ENCODE peak calls at places on chromosomes 5 and 9, in six cellular contexts. One of them, this sample, is unnamed.

GRCh38 chr9:10957878-10958277 is 345.1 kb upstream of the PTPRD start:
- DNase-seq in NB4: no peak
- DNase-seq in Peyer's patch: no peak
- DNase-seq in spleen: no peak
- DNase-seq in prostate gland: no peak
- DNase-seq in AG10803: no peak
- DNase-seq in this sample: no peak

GRCh38 chr9:100098241-100098886 is 436 bp downstream of the ERP44 start:
- DNase-seq in NB4: peak
- DNase-seq in Peyer's patch: peak
- DNase-seq in spleen: no peak
- DNase-seq in prostate gland: peak
- DNase-seq in AG10803: peak
- DNase-seq in this sample: peak

GRCh38 chr5:69512740-69513260 is 20.2 kb downstream of the OCLN start:
- DNase-seq in NB4: no peak
- DNase-seq in Peyer's patch: no peak
- DNase-seq in spleen: no peak
- DNase-seq in prostate gland: no peak
- DNase-seq in AG10803: peak
- DNase-seq in this sample: peak

GRCh38 chr5:10760033-10760975 is 730 bp downstream of the DAP start:
- DNase-seq in NB4: peak
- DNase-seq in Peyer's patch: peak
- DNase-seq in spleen: no peak
- DNase-seq in prostate gland: peak
- DNase-seq in AG10803: peak
- DNase-seq in this sample: peak

GRCh38 chr5:180109920-180110319 is 38.4 kb upstream of the RNF130 start:
- DNase-seq in NB4: no peak
- DNase-seq in Peyer's patch: peak
- DNase-seq in spleen: peak
- DNase-seq in prostate gland: no peak
- DNase-seq in AG10803: no peak
- DNase-seq in this sample: no peak

GRCh38 chr9:72633966-72634365 is 112.6 kb downstream of the TMC1 start:
- DNase-seq in NB4: peak
- DNase-seq in Peyer's patch: no peak
- DNase-seq in spleen: no peak
- DNase-seq in prostate gland: no peak
- DNase-seq in AG10803: peak
- DNase-seq in this sample: peak

GRCh38 chr9:128895556-128895955 is 13.6 kb downstream of the LRRC8A start:
- DNase-seq in NB4: no peak
- DNase-seq in Peyer's patch: no peak
- DNase-seq in spleen: no peak
- DNase-seq in prostate gland: no peak
- DNase-seq in AG10803: no peak
- DNase-seq in this sample: no peak

GRCh38 chr5:169876376-169876775 is 103.9 kb downstream of the INSYN2B start:
- DNase-seq in NB4: peak
- DNase-seq in Peyer's patch: no peak
- DNase-seq in spleen: no peak
- DNase-seq in prostate gland: no peak
- DNase-seq in AG10803: peak
- DNase-seq in this sample: no peak

GRCh38 chr9:102206432-102206831 is 468.0 kb upstream of the GRIN3A start:
- DNase-seq in NB4: no peak
- DNase-seq in Peyer's patch: no peak
- DNase-seq in spleen: no peak
- DNase-seq in prostate gland: peak
- DNase-seq in AG10803: no peak
- DNase-seq in this sample: no peak

GRCh38 chr9:124733964-124734740 is 37.0 kb downstream of the NR6A1 start:
- DNase-seq in NB4: no peak
- DNase-seq in Peyer's patch: peak
- DNase-seq in spleen: no peak
- DNase-seq in prostate gland: no peak
- DNase-seq in AG10803: no peak
- DNase-seq in this sample: no peak

GRCh38 chr9:96484521-96484931 is 34.6 kb downstream of the HABP4 start:
- DNase-seq in NB4: no peak
- DNase-seq in Peyer's patch: no peak
- DNase-seq in spleen: no peak
- DNase-seq in prostate gland: no peak
- DNase-seq in AG10803: peak
- DNase-seq in this sample: no peak

GRCh38 chr9:83266618-83267543 is 203.9 kb upstream of the RASEF start:
- DNase-seq in NB4: no peak
- DNase-seq in Peyer's patch: peak
- DNase-seq in spleen: no peak
- DNase-seq in prostate gland: no peak
- DNase-seq in AG10803: peak
- DNase-seq in this sample: peak

GRCh38 chr9:14517154-14517906 is 175.9 kb downstream of the ZDHHC21 start:
- DNase-seq in NB4: no peak
- DNase-seq in Peyer's patch: no peak
- DNase-seq in spleen: no peak
- DNase-seq in prostate gland: no peak
- DNase-seq in AG10803: no peak
- DNase-seq in this sample: no peak

GRCh38 chr5:89556215-89557009 is 673.4 kb upstream of the MEF2C start:
- DNase-seq in NB4: peak
- DNase-seq in Peyer's patch: no peak
- DNase-seq in spleen: no peak
- DNase-seq in prostate gland: no peak
- DNase-seq in AG10803: peak
- DNase-seq in this sample: peak

GRCh38 chr9:133056533-133056932 is 5.2 kb upstream of the CEL start:
- DNase-seq in NB4: no peak
- DNase-seq in Peyer's patch: peak
- DNase-seq in spleen: no peak
- DNase-seq in prostate gland: no peak
- DNase-seq in AG10803: peak
- DNase-seq in this sample: no peak

GRCh38 chr9:14983599-14983998 is 73.4 kb upstream of the FREM1 start:
- DNase-seq in NB4: no peak
- DNase-seq in Peyer's patch: no peak
- DNase-seq in spleen: no peak
- DNase-seq in prostate gland: no peak
- DNase-seq in AG10803: no peak
- DNase-seq in this sample: no peak

GRCh38 chr9:125785187-125785840 is 38.1 kb downstream of the PBX3 start:
- DNase-seq in NB4: no peak
- DNase-seq in Peyer's patch: no peak
- DNase-seq in spleen: no peak
- DNase-seq in prostate gland: no peak
- DNase-seq in AG10803: no peak
- DNase-seq in this sample: peak

GRCh38 chr5:148401604-148402003 is 17.8 kb downstream of the FBXO38 start:
- DNase-seq in NB4: no peak
- DNase-seq in Peyer's patch: no peak
- DNase-seq in spleen: no peak
- DNase-seq in prostate gland: no peak
- DNase-seq in AG10803: no peak
- DNase-seq in this sample: peak

GRCh38 chr5:156835905-156836304 is 14.2 kb upstream of the PPP1R2B start:
- DNase-seq in NB4: peak
- DNase-seq in Peyer's patch: no peak
- DNase-seq in spleen: no peak
- DNase-seq in prostate gland: no peak
- DNase-seq in AG10803: no peak
- DNase-seq in this sample: no peak

GRCh38 chr9:38026021-38026809 is 42.8 kb downstream of the SHB start:
- DNase-seq in NB4: peak
- DNase-seq in Peyer's patch: no peak
- DNase-seq in spleen: no peak
- DNase-seq in prostate gland: no peak
- DNase-seq in AG10803: peak
- DNase-seq in this sample: peak

GRCh38 chr9:98811051-98811650 is 3.7 kb downstream of the GALNT12 start:
- DNase-seq in NB4: no peak
- DNase-seq in Peyer's patch: peak
- DNase-seq in spleen: no peak
- DNase-seq in prostate gland: no peak
- DNase-seq in AG10803: peak
- DNase-seq in this sample: peak

GRCh38 chr9:86354882-86355399 is 731 bp upstream of the TUT7 start:
- DNase-seq in NB4: no peak
- DNase-seq in Peyer's patch: no peak
- DNase-seq in spleen: no peak
- DNase-seq in prostate gland: no peak
- DNase-seq in AG10803: peak
- DNase-seq in this sample: peak

GRCh38 chr9:4793412-4794005 is 765 bp downstream of the RCL1 start:
- DNase-seq in NB4: no peak
- DNase-seq in Peyer's patch: no peak
- DNase-seq in spleen: no peak
- DNase-seq in prostate gland: no peak
- DNase-seq in AG10803: no peak
- DNase-seq in this sample: no peak

GRCh38 chr5:5906778-5907177 is 471.6 kb downstream of the MED10 start:
- DNase-seq in NB4: no peak
- DNase-seq in Peyer's patch: no peak
- DNase-seq in spleen: no peak
- DNase-seq in prostate gland: no peak
- DNase-seq in AG10803: no peak
- DNase-seq in this sample: no peak

GRCh38 chr5:1536298-1537165 is 12.8 kb upstream of the LPCAT1 start:
- DNase-seq in NB4: no peak
- DNase-seq in Peyer's patch: peak
- DNase-seq in spleen: peak
- DNase-seq in prostate gland: no peak
- DNase-seq in AG10803: peak
- DNase-seq in this sample: peak

GRCh38 chr5:180825768-180826525 is 23.3 kb upstream of the MGAT1 start:
- DNase-seq in NB4: no peak
- DNase-seq in Peyer's patch: peak
- DNase-seq in spleen: no peak
- DNase-seq in prostate gland: peak
- DNase-seq in AG10803: peak
- DNase-seq in this sample: peak

GRCh38 chr5:113984928-113985327 is 376.9 kb upstream of the KCNN2 start:
- DNase-seq in NB4: no peak
- DNase-seq in Peyer's patch: no peak
- DNase-seq in spleen: no peak
- DNase-seq in prostate gland: no peak
- DNase-seq in AG10803: no peak
- DNase-seq in this sample: no peak

GRCh38 chr5:54460181-54460919 is 4.9 kb downstream of the HSPB3 start:
- DNase-seq in NB4: no peak
- DNase-seq in Peyer's patch: no peak
- DNase-seq in spleen: no peak
- DNase-seq in prostate gland: no peak
- DNase-seq in AG10803: peak
- DNase-seq in this sample: peak

DNA sequence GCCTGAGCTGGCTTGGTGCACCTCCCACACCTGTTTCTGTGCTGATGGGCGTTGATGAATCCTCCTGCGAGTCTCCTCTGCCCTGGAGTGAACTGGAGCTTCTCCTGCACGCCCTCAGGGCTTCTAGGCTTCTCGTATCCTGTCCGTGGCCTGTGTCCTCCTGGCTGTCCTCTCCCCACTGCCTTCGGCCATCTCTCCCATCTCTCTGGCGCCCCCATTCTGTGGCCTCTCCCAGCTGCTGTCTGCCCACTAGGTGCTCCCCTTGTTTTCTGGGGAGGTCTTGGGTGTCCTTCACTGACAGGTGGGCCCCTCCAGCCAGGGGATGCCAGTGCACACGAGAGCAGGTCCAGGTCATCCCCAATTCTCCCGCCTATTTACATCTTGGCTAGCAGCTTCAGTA is 28.8 kb downstream of the AHRR start:
- DNase-seq in NB4: peak
- DNase-seq in Peyer's patch: no peak
- DNase-seq in spleen: no peak
- DNase-seq in prostate gland: no peak
- DNase-seq in AG10803: no peak
- DNase-seq in this sample: no peak
- TF ChIP-seq CTCF in NB4: peak
- TF ChIP-seq CTCF in Peyer's patch: no peak
- TF ChIP-seq CTCF in spleen: no peak
- TF ChIP-seq CTCF in prostate gland: no peak
- TF ChIP-seq CTCF in AG10803: peak
- TF ChIP-seq CTCF in this sample: peak

GRCh38 chr5:52468980-52469379 is 318.7 kb upstream of the ITGA1 start:
- DNase-seq in NB4: no peak
- DNase-seq in Peyer's patch: no peak
- DNase-seq in spleen: no peak
- DNase-seq in prostate gland: no peak
- DNase-seq in AG10803: no peak
- DNase-seq in this sample: no peak

GRCh38 chr5:52469835-52470234 is 317.9 kb upstream of the ITGA1 start:
- DNase-seq in NB4: peak
- DNase-seq in Peyer's patch: no peak
- DNase-seq in spleen: no peak
- DNase-seq in prostate gland: no peak
- DNase-seq in AG10803: no peak
- DNase-seq in this sample: no peak

GRCh38 chr5:52466749-52467148 is 321.0 kb upstream of the ITGA1 start:
- DNase-seq in NB4: no peak
- DNase-seq in Peyer's patch: no peak
- DNase-seq in spleen: no peak
- DNase-seq in prostate gland: no peak
- DNase-seq in AG10803: no peak
- DNase-seq in this sample: no peak

GRCh38 chr5:52469420-52469819 is 318.3 kb upstream of the ITGA1 start:
- DNase-seq in NB4: no peak
- DNase-seq in Peyer's patch: peak
- DNase-seq in spleen: no peak
- DNase-seq in prostate gland: no peak
- DNase-seq in AG10803: no peak
- DNase-seq in this sample: no peak
- H3K4me3 ChIP-seq in NB4: no peak
- H3K4me3 ChIP-seq in Peyer's patch: no peak
- H3K4me3 ChIP-seq in spleen: no peak
- H3K4me3 ChIP-seq in prostate gland: no peak
- H3K4me3 ChIP-seq in AG10803: no peak
- H3K4me3 ChIP-seq in this sample: no peak

GRCh38 chr5:94025788-94026473 is 284.5 kb upstream of the POU5F2 start:
- DNase-seq in NB4: no peak
- DNase-seq in Peyer's patch: peak
- DNase-seq in spleen: peak
- DNase-seq in prostate gland: no peak
- DNase-seq in AG10803: no peak
- DNase-seq in this sample: no peak
- TF ChIP-seq CTCF in NB4: no peak
- TF ChIP-seq CTCF in Peyer's patch: peak
- TF ChIP-seq CTCF in spleen: no peak
- TF ChIP-seq CTCF in prostate gland: no peak
- TF ChIP-seq CTCF in AG10803: no peak
- TF ChIP-seq CTCF in this sample: no peak

DNA sequence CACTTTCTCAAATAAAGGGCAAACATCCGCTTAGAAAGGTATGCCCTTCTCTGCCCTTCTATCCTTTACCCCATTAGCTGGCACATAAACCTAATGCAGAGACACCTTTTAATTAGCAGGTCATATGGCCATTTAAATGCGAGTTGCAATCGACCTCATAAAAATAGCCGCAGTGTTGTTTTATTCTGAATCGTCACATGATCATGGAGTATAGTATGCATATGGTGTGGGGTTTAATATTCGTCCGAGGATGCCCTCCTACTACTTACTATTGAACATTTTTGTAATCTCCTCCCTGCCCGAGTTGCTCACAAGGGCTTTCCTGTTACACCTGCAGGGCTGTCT is 72.0 kb downstream of the PIK3R1 start:
- DNase-seq in NB4: no peak
- DNase-seq in Peyer's patch: no peak
- DNase-seq in spleen: no peak
- DNase-seq in prostate gland: no peak
- DNase-seq in AG10803: no peak
- DNase-seq in this sample: no peak
- H3K4me3 ChIP-seq in NB4: no peak
- H3K4me3 ChIP-seq in Peyer's patch: peak
- H3K4me3 ChIP-seq in spleen: peak
- H3K4me3 ChIP-seq in prostate gland: peak
- H3K4me3 ChIP-seq in AG10803: peak
- H3K4me3 ChIP-seq in this sample: peak